ENCODE peak calls at places on chromosomes 13 and 19, in ten cellular contexts. L is progenitor cell of endocrine pancreas; C is naive thymus-derived CD4-positive, alpha-beta T cell; D is MCF 10A; T is KG1; V is stimulated activated naive CD8-positive, alpha-beta T cell treated with anti-CD3 and anti-CD28 coated beads, Interleukin-15, Interleukin-2, amounts not matched to agents 100 U/mL and 50 U/mL, for 24 hours; S is NCI-H1105; M is activated CD8-positive, alpha-beta memory T cell treated with anti-CD3 and anti-CD28 coated beads for 4 hours; H is epithelial cell of prostate; X is H54. B is an unnamed sample.

GRCh38 chr19:45569619-45570421 is 14.8 kb downstream of the OPA3 start:
- DNase-seq in L (peak; percentile 32), C (peak; percentile 46), D (peak; percentile 63), T (peak; percentile 12), V (peak; percentile 77), S (no peak), M (no peak), H (no peak), X (no peak), B (peak; percentile 15)

GRCh38 chr13:102799544-102800144 is 725 bp downstream of the BIVM start:
- DNase-seq in L (peak; percentile 26), C (peak; percentile 1), D (peak; percentile 36), T (no peak), V (peak; percentile 22), S (no peak), M (no peak), H (no peak), X (peak; percentile 49), B (no peak)

GRCh38 chr13:76928456-76928855 is 19.9 kb upstream of the ACOD1 start:
- DNase-seq in L (no peak), C (no peak), D (no peak), T (no peak), V (no peak), S (no peak), M (no peak), H (no peak), X (no peak), B (no peak)

GRCh38 chr19:5237190-5237780 is 103.3 kb downstream of the PTPRS start:
- DNase-seq in L (no peak), C (no peak), D (no peak), T (no peak), V (no peak), S (no peak), M (no peak), H (no peak), X (no peak), B (no peak)

GRCh38 chr19:51398096-51398704 is 7.8 kb upstream of the C19orf84 start:
- DNase-seq in L (no peak), C (no peak), D (peak; percentile 43), T (peak; percentile 24), V (no peak), S (no peak), M (no peak), H (no peak), X (peak; percentile 14), B (no peak)

GRCh38 chr13:19605161-19605955 is 28.1 kb upstream of the MPHOSPH8 start:
- DNase-seq in L (no peak), C (no peak), D (peak; percentile 46), T (no peak), V (no peak), S (no peak), M (no peak), H (peak; percentile 65), X (no peak), B (no peak)

GRCh38 chr19:37313335-37313627 is 57.6 kb upstream of the ZNF527 start:
- DNase-seq in L (no peak), C (no peak), D (no peak), T (no peak), V (no peak), S (no peak), M (no peak), H (no peak), X (no peak), B (no peak)

GRCh38 chr19:18612772-18613588 is at the start of gene TMEM59L:
- DNase-seq in L (no peak), C (peak; percentile 49), D (no peak), T (no peak), V (peak; percentile 44), S (no peak), M (no peak), H (no peak), X (no peak), B (peak; percentile 38)

GRCh38 chr19:2461751-2462634 is 5.2 kb upstream of the LMNB2 start:
- DNase-seq in L (no peak), C (peak; percentile 29), D (peak; percentile 90), T (no peak), V (peak; percentile 85), S (peak; percentile 50), M (peak; percentile 45), H (no peak), X (peak; percentile 94), B (no peak)

GRCh38 chr13:31764556-31764955 is 25.2 kb downstream of the RXFP2 start:
- DNase-seq in L (no peak), C (no peak), D (no peak), T (no peak), V (no peak), S (no peak), M (no peak), H (no peak), X (no peak), B (no peak)

GRCh38 chr19:8148410-8149231 is 771 bp downstream of the FBN3 start:
- DNase-seq in L (peak; percentile 68), C (no peak), D (no peak), T (no peak), V (no peak), S (peak; percentile 43), M (no peak), H (no peak), X (no peak), B (no peak)

GRCh38 chr19:16896098-16896912 is 7.5 kb downstream of the F2RL3 start:
- DNase-seq in L (no peak), C (no peak), D (no peak), T (no peak), V (no peak), S (no peak), M (no peak), H (no peak), X (no peak), B (no peak)

GRCh38 chr19:46466536-46467199 is 4.7 kb downstream of the PNMA8A start:
- DNase-seq in L (no peak), C (no peak), D (peak; percentile 75), T (no peak), V (no peak), S (no peak), M (no peak), H (peak; percentile 75), X (peak; percentile 62), B (no peak)

GRCh38 chr19:10003271-10003670 is 7.0 kb downstream of the COL5A3 start:
- DNase-seq in L (no peak), C (no peak), D (no peak), T (no peak), V (no peak), S (no peak), M (no peak), H (no peak), X (no peak), B (no peak)

GRCh38 chr13:113489171-113489548 is 1.4 kb downstream of the DCUN1D2 start:
- DNase-seq in L (no peak), C (no peak), D (peak; percentile 22), T (no peak), V (no peak), S (no peak), M (no peak), H (no peak), X (no peak), B (no peak)

GRCh38 chr13:91270031-91270430 is 77.5 kb upstream of the MIR17HG start:
- DNase-seq in L (no peak), C (no peak), D (no peak), T (no peak), V (no peak), S (no peak), M (no peak), H (no peak), X (no peak), B (no peak)

GRCh38 chr13:74550039-74550438 is 415.8 kb upstream of the KLF12 start:
- DNase-seq in L (no peak), C (peak; percentile 49), D (no peak), T (peak; percentile 19), V (no peak), S (no peak), M (no peak), H (no peak), X (no peak), B (no peak)

GRCh38 chr13:21152251-21152899 is 24.0 kb downstream of the SKA3 start:
- DNase-seq in L (no peak), C (no peak), D (no peak), T (no peak), V (no peak), S (no peak), M (no peak), H (no peak), X (no peak), B (no peak)

GRCh38 chr19:45872095-45872919 is 8.2 kb downstream of the FOXA3 start:
- DNase-seq in L (no peak), C (no peak), D (no peak), T (no peak), V (no peak), S (no peak), M (no peak), H (no peak), X (no peak), B (no peak)

GRCh38 chr19:13132471-13133166 is 14.6 kb downstream of the NACC1 start:
- DNase-seq in L (no peak), C (no peak), D (no peak), T (peak; percentile 14), V (peak; percentile 73), S (no peak), M (peak; percentile 63), H (no peak), X (no peak), B (peak; percentile 54)

GRCh38 chr13:35826626-35827254 is 304.4 kb downstream of the DCLK1 start:
- DNase-seq in L (no peak), C (no peak), D (no peak), T (no peak), V (peak; percentile 7), S (no peak), M (no peak), H (no peak), X (no peak), B (no peak)

GRCh38 chr13:27704681-27705080 is 83.0 kb downstream of the POLR1D start:
- DNase-seq in L (no peak), C (no peak), D (peak; percentile 17), T (no peak), V (no peak), S (no peak), M (no peak), H (no peak), X (no peak), B (no peak)

GRCh38 chr13:113152894-113153809 is 5.3 kb upstream of the PROZ start:
- DNase-seq in L (peak; percentile 38), C (no peak), D (no peak), T (no peak), V (no peak), S (peak; percentile 35), M (no peak), H (no peak), X (no peak), B (no peak)

GRCh38 chr19:58548859-58549663 is 5.2 kb downstream of the TRIM28 start:
- DNase-seq in L (no peak), C (no peak), D (no peak), T (no peak), V (no peak), S (no peak), M (no peak), H (no peak), X (no peak), B (no peak)

GRCh38 chr13:42925626-42926025 is 66.4 kb downstream of the EPSTI1 start:
- DNase-seq in L (no peak), C (no peak), D (no peak), T (no peak), V (no peak), S (no peak), M (no peak), H (no peak), X (no peak), B (no peak)

GRCh38 chr13:35963982-35964665 is 167.1 kb downstream of the DCLK1 start:
- DNase-seq in L (no peak), C (no peak), D (no peak), T (no peak), V (no peak), S (no peak), M (no peak), H (no peak), X (no peak), B (no peak)

GRCh38 chr19:13621413-13621812 is 115.1 kb upstream of the CACNA1A start:
- DNase-seq in L (no peak), C (no peak), D (peak; percentile 85), T (no peak), V (peak; percentile 72), S (no peak), M (peak; percentile 3), H (peak; percentile 92), X (peak; percentile 85), B (no peak)

GRCh38 chr19:30757836-30758617 is 385.8 kb downstream of the ZNF536 start:
- DNase-seq in L (no peak), C (no peak), D (no peak), T (no peak), V (no peak), S (no peak), M (no peak), H (no peak), X (no peak), B (no peak)

B was measured in stimulated activated CD8-positive, alpha-beta memory T cell treated with anti-CD3 and anti-CD28 coated beads, Interleukin-7, amount 100 ng/mL, for 4 hours.